ENCODE peak calls at places on chromosomes 1 and 21, in four cellular contexts. U is adrenal gland, E is ovary, S is kidney. B is an unnamed sample.

GRCh38 chr1:200866521-200866920 is 6.3 kb upstream of the GPR25 start:
- DNase-seq in U (no peak), S (no peak), E (no peak), B (no peak)

GRCh38 chr1:226863446-226863845 is 7.0 kb upstream of the PSEN2 start:
- DNase-seq in S (no peak), U (no peak), E (no peak), B (peak; percentile 69)

GRCh38 chr1:195697130-195697529 is 911.1 kb downstream of the KCNT2 start:
- DNase-seq in E (no peak), U (no peak), S (no peak), B (no peak)

GRCh38 chr1:112515311-112516009 is 6.7 kb downstream of the WNT2B start:
- DNase-seq in S (no peak), U (peak; percentile 53), E (no peak), B (no peak)

GRCh38 chr1:6585841-6586240 is 6.0 kb downstream of the ZBTB48 start:
- DNase-seq in E (no peak), U (no peak), S (no peak), B (no peak)

GRCh38 chr1:35407743-35408142 is 139.2 kb downstream of the ZMYM4 start:
- DNase-seq in S (no peak), E (no peak), U (no peak), B (no peak)

GRCh38 chr1:25692560-25692959 is 76.0 kb downstream of the MAN1C1 start:
- DNase-seq in U (no peak), S (no peak), E (no peak), B (no peak)

GRCh38 chr1:33094971-33095604 is 14.1 kb downstream of the AZIN2 start:
- DNase-seq in E (peak; percentile 45), U (peak; percentile 53), S (no peak), B (peak; percentile 45)

GRCh38 chr1:88825721-88826120 is 65.6 kb downstream of the GTF2B start:
- DNase-seq in S (no peak), E (no peak), U (no peak), B (no peak)

GRCh38 chr1:41610361-41610760 is 125.9 kb upstream of the EDN2 start:
- DNase-seq in U (no peak), S (no peak), E (no peak), B (no peak)

GRCh38 chr1:206703647-206704046 is 18.9 kb downstream of the MAPKAPK2 start:
- DNase-seq in E (no peak), S (no peak), U (no peak), B (no peak)

GRCh38 chr21:25732091-25732760 is 2.5 kb downstream of the ATP5PF start:
- DNase-seq in E (no peak), U (no peak), S (no peak), B (no peak)

GRCh38 chr1:22122273-22123070 is 20.4 kb downstream of the WNT4 start:
- DNase-seq in S (no peak), E (peak; percentile 9), U (no peak), B (no peak)

GRCh38 chr1:22119626-22120468 is 23.1 kb downstream of the WNT4 start:
- DNase-seq in S (no peak), U (no peak), E (peak; percentile 24), B (no peak)

GRCh38 chr1:22120469-22120790 is 22.5 kb downstream of the WNT4 start:
- DNase-seq in E (no peak), S (peak; percentile 66), U (no peak), B (no peak)

GRCh38 chr1:22123071-22123390 is 19.9 kb downstream of the WNT4 start:
- DNase-seq in E (no peak), S (peak; percentile 64), U (no peak), B (no peak)

GRCh38 chr1:22121421-22121911 is 21.4 kb downstream of the WNT4 start:
- DNase-seq in U (no peak), E (no peak), S (no peak), B (no peak)
- H3K27ac ChIP-seq in U (no peak overlapping the region), E (no peak overlapping the region), S (no peak overlapping the region), B (no peak overlapping the region)

DNA sequence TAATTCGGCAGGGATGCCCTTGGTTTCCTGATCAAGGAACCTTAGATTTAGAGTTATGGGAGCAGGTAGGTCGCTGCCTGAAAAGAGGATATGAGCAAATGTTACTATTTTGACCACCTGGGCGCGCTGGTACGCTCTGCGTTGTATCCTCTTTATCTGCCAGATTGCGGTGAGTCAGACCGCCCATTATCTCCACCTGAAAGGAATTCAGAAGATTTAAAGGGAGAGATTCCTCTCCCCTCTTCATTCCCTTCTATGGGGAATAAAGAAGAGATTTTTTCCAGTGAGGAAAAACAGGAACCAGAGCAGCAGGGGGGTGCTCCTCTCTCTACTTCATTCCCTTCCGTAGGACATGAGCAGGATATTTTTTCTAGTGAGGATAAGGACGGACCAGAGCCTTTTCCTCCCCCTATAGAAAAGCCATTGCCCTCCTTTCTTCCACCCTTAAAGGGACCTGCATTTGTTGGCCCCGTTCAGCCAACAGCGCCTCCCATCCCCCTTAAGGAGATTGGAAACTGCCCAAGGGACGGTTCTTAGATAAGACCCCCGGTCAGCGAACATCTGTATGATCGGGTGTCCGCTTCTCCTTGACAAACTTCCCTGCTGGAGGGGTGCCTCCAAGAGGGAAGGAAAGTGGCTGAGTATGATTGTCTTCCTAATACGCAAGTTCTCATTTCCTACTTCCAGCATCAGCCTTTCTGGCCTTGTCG is 34.1 kb downstream of the CLCA1 start:
- DNase-seq in U (peak; percentile 59), S (no peak), E (peak; percentile 28), B (peak; percentile 85)
- H3K4me1 ChIP-seq in U (peaks cover 13% of the 10 kb centered on the region), S (no peaks in the 10 kb centered on the region), E (no peaks in the 10 kb centered on the region), B (peaks cover 23% of the 10 kb centered on the region)

GRCh38 chr1:180213401-180214177 is 16.5 kb upstream of the LHX4 start:
- DNase-seq in U (no peak), S (no peak), E (no peak), B (no peak)
- TF ChIP-seq CTCF in U (no peak), S (no peak), E (no peak), B (no peak)

GRCh38 chr1:9822897-9823692 is 670 bp downstream of the CLSTN1 start:
- DNase-seq in U (peak; percentile 28), E (peak; percentile 33), S (peak; percentile 83), B (no peak)

GRCh38 chr1:9824702-9825089 is 931 bp upstream of the CLSTN1 start:
- DNase-seq in E (no peak), U (no peak), S (no peak), B (peak; percentile 51)

GRCh38 chr1:9823943-9824701 is at the start of gene CLSTN1:
- DNase-seq in E (peak; percentile 93), S (peak; percentile 97), U (peak; percentile 80), B (no peak)

GRCh38 chr1:9822490-9822889 is 1.3 kb downstream of the CLSTN1 start:
- DNase-seq in U (no peak), E (no peak), S (no peak), B (no peak)

GRCh38 chr1:9823693-9823942 is 147 bp downstream of the CLSTN1 start:
- DNase-seq in E (no peak), S (no peak), U (no peak), B (no peak)
- H3K27ac ChIP-seq in E (peak overlapping the region; percentile 84), S (peak overlapping the region; percentile 76), U (peak overlapping the region; percentile 76), B (no peak overlapping the region)

DNA sequence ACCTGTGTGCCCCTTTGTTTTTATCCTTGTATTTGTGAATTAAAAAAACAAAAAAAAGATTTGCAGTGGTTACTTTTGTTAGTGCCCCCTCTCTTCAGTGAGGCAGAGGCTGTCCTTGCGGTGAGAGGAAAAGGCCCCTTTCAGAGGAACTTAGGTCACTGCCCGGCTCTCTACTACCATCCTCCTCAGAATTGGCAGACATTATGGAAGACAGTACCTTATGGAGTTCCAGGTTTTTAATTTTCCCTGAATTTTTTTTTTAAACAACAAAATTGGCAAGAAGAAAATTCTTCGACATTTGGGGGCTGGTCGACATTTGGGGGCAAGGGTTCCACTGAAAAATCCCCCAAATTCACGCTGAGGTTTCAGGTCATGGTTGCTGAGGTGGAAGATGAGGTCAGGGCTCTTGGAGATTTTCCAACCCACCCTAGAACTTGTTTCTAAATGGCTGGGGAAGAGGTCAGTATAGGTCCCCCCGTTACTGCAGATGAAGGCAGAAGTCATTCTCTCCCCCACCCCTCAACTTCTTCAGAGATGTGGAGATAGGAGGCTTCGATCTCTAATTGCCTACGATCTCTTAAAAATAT is 5.3 kb downstream of the RXFP4 start:
- DNase-seq in S (no peak), U (no peak), E (no peak), B (no peak)
- H3K4me1 ChIP-seq in S (peaks cover 4% of the 10 kb centered on the region), U (peaks cover 9% of the 10 kb centered on the region), E (no peaks in the 10 kb centered on the region), B (peaks cover under 1% of the 10 kb centered on the region)

DNA sequence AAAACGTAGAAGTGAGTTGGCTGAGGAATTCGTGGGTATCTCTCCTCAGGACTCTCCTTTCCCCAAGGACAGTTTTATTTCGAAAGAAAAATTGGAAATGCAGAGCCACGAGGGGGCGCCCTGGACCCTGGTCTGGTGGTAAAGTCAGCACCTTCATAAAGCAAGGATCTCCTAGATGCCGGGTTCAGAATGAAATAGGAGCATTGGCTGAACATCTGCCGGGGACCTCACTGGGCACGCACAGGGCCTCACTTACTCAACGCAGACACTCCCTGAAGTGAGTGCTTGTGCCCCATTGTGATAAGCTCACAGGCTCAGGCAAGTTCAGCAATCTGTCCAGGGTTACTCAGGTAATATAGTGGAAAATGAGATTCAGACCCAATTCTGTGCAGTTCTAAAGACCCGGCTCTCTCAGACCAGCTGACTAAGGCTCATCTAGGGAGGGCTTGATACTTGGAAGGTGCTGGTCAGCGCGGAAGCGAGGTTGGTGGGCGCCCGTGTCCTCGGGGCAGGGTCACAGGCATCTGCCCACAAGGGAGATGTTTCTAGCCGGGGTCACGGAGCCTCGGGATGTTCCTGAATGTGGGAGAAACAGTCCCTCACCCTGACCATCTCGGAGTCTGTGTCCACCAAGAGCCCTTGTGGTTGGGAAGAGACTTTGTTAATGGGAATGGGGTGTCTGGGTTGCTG is 55.7 kb upstream of the ETV3 start:
- DNase-seq in E (no peak), S (no peak), U (peak; percentile 75), B (peak; percentile 51)
- TF ChIP-seq CTCF in E (no peak), S (peak; percentile 65), U (peak; percentile 61), B (peak; percentile 81)